ENCODE peak calls at places on chromosomes 13 and 19, in ten cellular contexts. One of them, this sample, is unnamed.

GRCh38 chr19:8965887-8966286 is 44.3 kb downstream of the MUC16 start:
- DNase-seq in HEK293T: no peak
- DNase-seq in mesenteric fat pad: no peak
- DNase-seq in T-helper 2 cell: no peak
- DNase-seq in hippocampal formation: no peak
- DNase-seq in nucleus accumbens: no peak
- DNase-seq in heart left ventricle: no peak
- DNase-seq in HTR-8/SVneo: no peak
- DNase-seq in astrocyte of the spinal cord: no peak
- DNase-seq in omental fat pad: no peak
- DNase-seq in this sample: no peak

GRCh38 chr13:21898461-21898860 is 227.6 kb downstream of the FGF9 start:
- DNase-seq in mesenteric fat pad: no peak
- DNase-seq in HEK293T: no peak
- DNase-seq in heart left ventricle: no peak
- DNase-seq in HTR-8/SVneo: no peak
- DNase-seq in astrocyte of the spinal cord: no peak
- DNase-seq in omental fat pad: no peak
- DNase-seq in T-helper 2 cell: no peak
- DNase-seq in hippocampal formation: no peak
- DNase-seq in nucleus accumbens: no peak
- DNase-seq in this sample: peak

GRCh38 chr19:15197275-15198005 is 3.4 kb downstream of the NOTCH3 start:
- DNase-seq in astrocyte of the spinal cord: no peak
- DNase-seq in omental fat pad: no peak
- DNase-seq in mesenteric fat pad: no peak
- DNase-seq in nucleus accumbens: no peak
- DNase-seq in T-helper 2 cell: no peak
- DNase-seq in hippocampal formation: no peak
- DNase-seq in HEK293T: no peak
- DNase-seq in heart left ventricle: no peak
- DNase-seq in HTR-8/SVneo: no peak
- DNase-seq in this sample: peak

GRCh38 chr19:15464394-15465385 is at the start of gene RASAL3:
- DNase-seq in heart left ventricle: no peak
- DNase-seq in astrocyte of the spinal cord: no peak
- DNase-seq in hippocampal formation: peak
- DNase-seq in T-helper 2 cell: peak
- DNase-seq in HTR-8/SVneo: no peak
- DNase-seq in nucleus accumbens: no peak
- DNase-seq in HEK293T: no peak
- DNase-seq in mesenteric fat pad: no peak
- DNase-seq in omental fat pad: no peak
- DNase-seq in this sample: no peak

GRCh38 chr13:103431880-103432279 is 365.7 kb upstream of the SLC10A2 start:
- DNase-seq in omental fat pad: no peak
- DNase-seq in HTR-8/SVneo: no peak
- DNase-seq in heart left ventricle: no peak
- DNase-seq in nucleus accumbens: no peak
- DNase-seq in hippocampal formation: no peak
- DNase-seq in astrocyte of the spinal cord: no peak
- DNase-seq in mesenteric fat pad: no peak
- DNase-seq in HEK293T: no peak
- DNase-seq in T-helper 2 cell: no peak
- DNase-seq in this sample: no peak

GRCh38 chr19:42156571-42156970 is 24.3 kb upstream of the POU2F2 start:
- DNase-seq in T-helper 2 cell: no peak
- DNase-seq in HTR-8/SVneo: no peak
- DNase-seq in nucleus accumbens: no peak
- DNase-seq in heart left ventricle: no peak
- DNase-seq in hippocampal formation: no peak
- DNase-seq in astrocyte of the spinal cord: no peak
- DNase-seq in mesenteric fat pad: no peak
- DNase-seq in omental fat pad: no peak
- DNase-seq in HEK293T: no peak
- DNase-seq in this sample: no peak

GRCh38 chr13:44969858-44970484 is 19.3 kb downstream of the NUFIP1 start:
- DNase-seq in nucleus accumbens: no peak
- DNase-seq in T-helper 2 cell: peak
- DNase-seq in HTR-8/SVneo: peak
- DNase-seq in HEK293T: peak
- DNase-seq in heart left ventricle: no peak
- DNase-seq in omental fat pad: no peak
- DNase-seq in mesenteric fat pad: no peak
- DNase-seq in hippocampal formation: no peak
- DNase-seq in astrocyte of the spinal cord: peak
- DNase-seq in this sample: peak

GRCh38 chr19:21610341-21610740 is 104.9 kb downstream of the ZNF429 start:
- DNase-seq in heart left ventricle: no peak
- DNase-seq in omental fat pad: no peak
- DNase-seq in astrocyte of the spinal cord: no peak
- DNase-seq in hippocampal formation: no peak
- DNase-seq in mesenteric fat pad: no peak
- DNase-seq in HTR-8/SVneo: no peak
- DNase-seq in T-helper 2 cell: no peak
- DNase-seq in nucleus accumbens: no peak
- DNase-seq in HEK293T: no peak
- DNase-seq in this sample: no peak

GRCh38 chr19:4454952-4455738 is 2.4 kb downstream of the UBXN6 start:
- DNase-seq in nucleus accumbens: no peak
- DNase-seq in T-helper 2 cell: no peak
- DNase-seq in HTR-8/SVneo: no peak
- DNase-seq in heart left ventricle: no peak
- DNase-seq in mesenteric fat pad: no peak
- DNase-seq in astrocyte of the spinal cord: peak
- DNase-seq in hippocampal formation: no peak
- DNase-seq in omental fat pad: no peak
- DNase-seq in HEK293T: no peak
- DNase-seq in this sample: no peak

GRCh38 chr13:29676941-29677452 is 81.5 kb upstream of the SLC7A1 start:
- DNase-seq in mesenteric fat pad: no peak
- DNase-seq in HTR-8/SVneo: no peak
- DNase-seq in HEK293T: no peak
- DNase-seq in astrocyte of the spinal cord: peak
- DNase-seq in heart left ventricle: no peak
- DNase-seq in T-helper 2 cell: no peak
- DNase-seq in omental fat pad: no peak
- DNase-seq in nucleus accumbens: no peak
- DNase-seq in hippocampal formation: no peak
- DNase-seq in this sample: no peak

GRCh38 chr19:2549701-2550191 is 73.8 kb downstream of the GADD45B start:
- DNase-seq in T-helper 2 cell: no peak
- DNase-seq in HTR-8/SVneo: no peak
- DNase-seq in heart left ventricle: peak
- DNase-seq in astrocyte of the spinal cord: peak
- DNase-seq in mesenteric fat pad: no peak
- DNase-seq in hippocampal formation: peak
- DNase-seq in nucleus accumbens: peak
- DNase-seq in omental fat pad: no peak
- DNase-seq in HEK293T: no peak
- DNase-seq in this sample: no peak

GRCh38 chr13:34577051-34577450 is 365.0 kb upstream of the NBEA start:
- DNase-seq in omental fat pad: no peak
- DNase-seq in T-helper 2 cell: peak
- DNase-seq in hippocampal formation: no peak
- DNase-seq in mesenteric fat pad: no peak
- DNase-seq in nucleus accumbens: no peak
- DNase-seq in astrocyte of the spinal cord: peak
- DNase-seq in heart left ventricle: no peak
- DNase-seq in HTR-8/SVneo: no peak
- DNase-seq in HEK293T: no peak
- DNase-seq in this sample: no peak

GRCh38 chr13:25821761-25822160 is 230.1 kb downstream of the SHISA2 start:
- DNase-seq in mesenteric fat pad: no peak
- DNase-seq in omental fat pad: no peak
- DNase-seq in nucleus accumbens: no peak
- DNase-seq in HEK293T: no peak
- DNase-seq in heart left ventricle: no peak
- DNase-seq in T-helper 2 cell: no peak
- DNase-seq in hippocampal formation: no peak
- DNase-seq in astrocyte of the spinal cord: no peak
- DNase-seq in HTR-8/SVneo: no peak
- DNase-seq in this sample: no peak

GRCh38 chr13:94217370-94217769 is 262.1 kb downstream of the DCT start:
- DNase-seq in HEK293T: no peak
- DNase-seq in astrocyte of the spinal cord: peak
- DNase-seq in hippocampal formation: no peak
- DNase-seq in nucleus accumbens: no peak
- DNase-seq in mesenteric fat pad: no peak
- DNase-seq in omental fat pad: no peak
- DNase-seq in T-helper 2 cell: no peak
- DNase-seq in heart left ventricle: no peak
- DNase-seq in HTR-8/SVneo: no peak
- DNase-seq in this sample: no peak

GRCh38 chr13:90171649-90172048 is 1175.8 kb upstream of the MIR17HG start:
- DNase-seq in HEK293T: no peak
- DNase-seq in hippocampal formation: no peak
- DNase-seq in astrocyte of the spinal cord: peak
- DNase-seq in heart left ventricle: no peak
- DNase-seq in mesenteric fat pad: no peak
- DNase-seq in omental fat pad: no peak
- DNase-seq in T-helper 2 cell: peak
- DNase-seq in HTR-8/SVneo: no peak
- DNase-seq in nucleus accumbens: no peak
- DNase-seq in this sample: no peak

This sample was measured in cardiac muscle cell.